ENCODE peak calls at places on chromosomes 6 and 20, in six cellular contexts. A, J, Y, B, G and L are unnamed samples.

GRCh38 chr20:33522256-33522820 is 32.4 kb downstream of the CBFA2T2 start:
- DNase-seq in A (no peak), J (no peak), Y (no peak), B (no peak), G (no peak), L (no peak)

GRCh38 chr20:1507276-1507675 is 16.1 kb upstream of the SIRPB2 start:
- DNase-seq in A (no peak), J (no peak), Y (no peak), B (no peak), G (no peak), L (no peak)

GRCh38 chr6:134516582-134516981 is 198.7 kb upstream of the SGK1 start:
- DNase-seq in A (no peak), J (no peak), Y (no peak), B (no peak), G (no peak), L (no peak)

GRCh38 chr6:53802582-53802981 is 7.8 kb downstream of the LRRC1 start:
- DNase-seq in A (no peak), J (no peak), Y (no peak), B (no peak), G (no peak), L (no peak)

GRCh38 chr20:40652426-40652825 is 36.6 kb downstream of the MAFB start:
- DNase-seq in A (no peak), J (no peak), Y (no peak), B (no peak), G (no peak), L (no peak)

GRCh38 chr6:41914869-41915268 is 6.1 kb downstream of the MED20 start:
- DNase-seq in A (no peak), J (no peak), Y (no peak), B (no peak), G (peak), L (no peak)

GRCh38 chr6:123594776-123595175 is 42.0 kb downstream of the TRDN start:
- DNase-seq in A (no peak), J (no peak), Y (no peak), B (no peak), G (no peak), L (no peak)

GRCh38 chr6:39344821-39345280 is 22.3 kb upstream of the KCNK16 start:
- DNase-seq in A (no peak), J (no peak), Y (no peak), B (no peak), G (no peak), L (no peak)

GRCh38 chr20:25541676-25542075 is 43.7 kb downstream of the NINL start:
- DNase-seq in A (no peak), J (no peak), Y (no peak), B (no peak), G (no peak), L (no peak)

GRCh38 chr20:2626853-2627541 is 25.4 kb upstream of the NOP56 start:
- DNase-seq in A (peak), J (no peak), Y (peak), B (peak), G (peak), L (peak)

GRCh38 chr6:169961772-169962561 is 210.5 kb downstream of the ERMARD start:
- DNase-seq in A (no peak), J (peak), Y (no peak), B (no peak), G (no peak), L (no peak)

GRCh38 chr6:16985484-16986284 is 116.2 kb upstream of the STMND1 start:
- DNase-seq in A (peak), J (no peak), Y (no peak), B (peak), G (no peak), L (no peak)

GRCh38 chr6:169962604-169963469 is 211.4 kb downstream of the ERMARD start:
- DNase-seq in A (no peak), J (no peak), Y (no peak), B (no peak), G (no peak), L (no peak)

GRCh38 chr6:8335371-8335770 is 100.0 kb downstream of the SLC35B3 start:
- DNase-seq in A (no peak), J (no peak), Y (peak), B (no peak), G (no peak), L (no peak)

GRCh38 chr6:44263357-44264100 is 1.8 kb downstream of the NFKBIE start:
- DNase-seq in A (no peak), J (no peak), Y (no peak), B (no peak), G (peak), L (peak)

GRCh38 chr6:14822012-14822553 is 423.8 kb upstream of the JARID2 start:
- DNase-seq in A (no peak), J (no peak), Y (no peak), B (no peak), G (no peak), L (no peak)

GRCh38 chr6:51959744-51960383 is 127.5 kb downstream of the PKHD1 start:
- DNase-seq in A (peak), J (no peak), Y (peak), B (peak), G (peak), L (peak)

GRCh38 chr6:105137388-105137787 is 42.4 kb downstream of the POPDC3 start:
- DNase-seq in A (no peak), J (no peak), Y (no peak), B (peak), G (no peak), L (peak)

GRCh38 chr6:26184492-26184891 is 97.3 kb downstream of the HFE start:
- DNase-seq in A (no peak), J (no peak), Y (no peak), B (no peak), G (no peak), L (no peak)

GRCh38 chr6:33069021-33069738 is 4.3 kb downstream of the HLA-DPA1 start:
- DNase-seq in A (no peak), J (no peak), Y (no peak), B (no peak), G (no peak), L (no peak)

GRCh38 chr6:76342611-76343160 is 270.2 kb upstream of the IMPG1 start:
- DNase-seq in A (no peak), J (no peak), Y (no peak), B (peak), G (no peak), L (no peak)

GRCh38 chr6:137269803-137270202 is 50.6 kb upstream of the IFNGR1 start:
- DNase-seq in A (no peak), J (no peak), Y (no peak), B (no peak), G (no peak), L (no peak)